ENCODE peak calls at places on chromosome 3, in six cellular contexts. One of them, this sample, is unnamed.

GRCh38 chr3:23324745-23325144 is 121.6 kb downstream of the UBE2E2 start:
- DNase-seq in gastrocnemius medialis: no peak
- DNase-seq in transverse colon: no peak
- DNase-seq in right atrium auricular region: no peak
- DNase-seq in upper lobe of left lung: no peak
- DNase-seq in CD8-positive, alpha-beta T cell: no peak
- DNase-seq in this sample: no peak

GRCh38 chr3:111159391-111159790 is 87.8 kb downstream of the NECTIN3 start:
- DNase-seq in gastrocnemius medialis: no peak
- DNase-seq in transverse colon: no peak
- DNase-seq in right atrium auricular region: no peak
- DNase-seq in upper lobe of left lung: no peak
- DNase-seq in CD8-positive, alpha-beta T cell: no peak
- DNase-seq in this sample: no peak

GRCh38 chr3:80040113-80040512 is 272.3 kb upstream of the ROBO1 start:
- DNase-seq in gastrocnemius medialis: no peak
- DNase-seq in transverse colon: no peak
- DNase-seq in right atrium auricular region: no peak
- DNase-seq in upper lobe of left lung: no peak
- DNase-seq in CD8-positive, alpha-beta T cell: no peak
- DNase-seq in this sample: no peak

GRCh38 chr3:8110966-8111798 is 390.4 kb upstream of the LMCD1 start:
- DNase-seq in gastrocnemius medialis: no peak
- DNase-seq in transverse colon: peak; percentile 36
- DNase-seq in right atrium auricular region: peak; percentile 75
- DNase-seq in upper lobe of left lung: peak; percentile 26
- DNase-seq in CD8-positive, alpha-beta T cell: peak; percentile 27
- DNase-seq in this sample: peak; percentile 39

GRCh38 chr3:29697989-29698388 is 417.1 kb downstream of the RBMS3 start:
- DNase-seq in gastrocnemius medialis: no peak
- DNase-seq in transverse colon: no peak
- DNase-seq in right atrium auricular region: no peak
- DNase-seq in upper lobe of left lung: no peak
- DNase-seq in CD8-positive, alpha-beta T cell: no peak
- DNase-seq in this sample: no peak

GRCh38 chr3:127914584-127914983 is 448 bp upstream of the KBTBD12 start:
- DNase-seq in gastrocnemius medialis: no peak
- DNase-seq in transverse colon: no peak
- DNase-seq in right atrium auricular region: no peak
- DNase-seq in upper lobe of left lung: no peak
- DNase-seq in CD8-positive, alpha-beta T cell: no peak
- DNase-seq in this sample: no peak

GRCh38 chr3:185847506-185847905 is 22.7 kb upstream of the IGF2BP2 start:
- DNase-seq in gastrocnemius medialis: no peak
- DNase-seq in transverse colon: no peak
- DNase-seq in right atrium auricular region: no peak
- DNase-seq in upper lobe of left lung: no peak
- DNase-seq in CD8-positive, alpha-beta T cell: no peak
- DNase-seq in this sample: no peak

GRCh38 chr3:193662757-193663322 is 69.8 kb downstream of the OPA1 start:
- DNase-seq in gastrocnemius medialis: no peak
- DNase-seq in transverse colon: no peak
- DNase-seq in right atrium auricular region: no peak
- DNase-seq in upper lobe of left lung: no peak
- DNase-seq in CD8-positive, alpha-beta T cell: no peak
- DNase-seq in this sample: no peak

GRCh38 chr3:171245796-171246453 is 214.3 kb downstream of the TNIK start:
- DNase-seq in gastrocnemius medialis: no peak
- DNase-seq in transverse colon: no peak
- DNase-seq in right atrium auricular region: no peak
- DNase-seq in upper lobe of left lung: no peak
- DNase-seq in CD8-positive, alpha-beta T cell: no peak
- DNase-seq in this sample: no peak

GRCh38 chr3:128282392-128283196 is 129.3 kb downstream of the EEFSEC start:
- DNase-seq in gastrocnemius medialis: peak; percentile 62
- DNase-seq in transverse colon: peak; percentile 21
- DNase-seq in right atrium auricular region: peak; percentile 80
- DNase-seq in upper lobe of left lung: no peak
- DNase-seq in CD8-positive, alpha-beta T cell: no peak
- DNase-seq in this sample: peak; percentile 40

GRCh38 chr3:39590776-39591175 is 123.3 kb downstream of the MOBP start:
- DNase-seq in gastrocnemius medialis: no peak
- DNase-seq in transverse colon: no peak
- DNase-seq in right atrium auricular region: no peak
- DNase-seq in upper lobe of left lung: no peak
- DNase-seq in CD8-positive, alpha-beta T cell: no peak
- DNase-seq in this sample: no peak

GRCh38 chr3:187227658-187228258 is 30.5 kb downstream of the RTP1 start:
- DNase-seq in gastrocnemius medialis: no peak
- DNase-seq in transverse colon: no peak
- DNase-seq in right atrium auricular region: no peak
- DNase-seq in upper lobe of left lung: no peak
- DNase-seq in CD8-positive, alpha-beta T cell: no peak
- DNase-seq in this sample: no peak

GRCh38 chr3:134460965-134461364 is 24.8 kb downstream of the ANAPC13 start:
- DNase-seq in gastrocnemius medialis: no peak
- DNase-seq in transverse colon: no peak
- DNase-seq in right atrium auricular region: no peak
- DNase-seq in upper lobe of left lung: no peak
- DNase-seq in CD8-positive, alpha-beta T cell: no peak
- DNase-seq in this sample: no peak

GRCh38 chr3:30964612-30965011 is 70.2 kb upstream of the GADL1 start:
- DNase-seq in gastrocnemius medialis: no peak
- DNase-seq in transverse colon: no peak
- DNase-seq in right atrium auricular region: no peak
- DNase-seq in upper lobe of left lung: no peak
- DNase-seq in CD8-positive, alpha-beta T cell: no peak
- DNase-seq in this sample: no peak

GRCh38 chr3:163450684-163451083 is 1627.6 kb downstream of the SI start:
- DNase-seq in gastrocnemius medialis: no peak
- DNase-seq in transverse colon: no peak
- DNase-seq in right atrium auricular region: no peak
- DNase-seq in upper lobe of left lung: no peak
- DNase-seq in CD8-positive, alpha-beta T cell: no peak
- DNase-seq in this sample: no peak

GRCh38 chr3:197019535-197019934 is 10.1 kb downstream of the MELTF start:
- DNase-seq in gastrocnemius medialis: no peak
- DNase-seq in transverse colon: no peak
- DNase-seq in right atrium auricular region: no peak
- DNase-seq in upper lobe of left lung: no peak
- DNase-seq in CD8-positive, alpha-beta T cell: no peak
- DNase-seq in this sample: no peak

GRCh38 chr3:171358891-171359218 is 101.3 kb downstream of the TNIK start:
- DNase-seq in gastrocnemius medialis: no peak
- DNase-seq in transverse colon: no peak
- DNase-seq in right atrium auricular region: no peak
- DNase-seq in upper lobe of left lung: no peak
- DNase-seq in CD8-positive, alpha-beta T cell: no peak
- DNase-seq in this sample: no peak

GRCh38 chr3:110521019-110521418 is 550.6 kb upstream of the NECTIN3 start:
- DNase-seq in gastrocnemius medialis: no peak
- DNase-seq in transverse colon: no peak
- DNase-seq in right atrium auricular region: no peak
- DNase-seq in upper lobe of left lung: no peak
- DNase-seq in CD8-positive, alpha-beta T cell: no peak
- DNase-seq in this sample: no peak

GRCh38 chr3:17057316-17057715 is 172.6 kb downstream of the PLCL2 start:
- DNase-seq in gastrocnemius medialis: no peak
- DNase-seq in transverse colon: no peak
- DNase-seq in right atrium auricular region: no peak
- DNase-seq in upper lobe of left lung: no peak
- DNase-seq in CD8-positive, alpha-beta T cell: no peak
- DNase-seq in this sample: no peak

GRCh38 chr3:177882124-177882648 is 654.0 kb upstream of the KCNMB2 start:
- DNase-seq in gastrocnemius medialis: no peak
- DNase-seq in transverse colon: no peak
- DNase-seq in right atrium auricular region: no peak
- DNase-seq in upper lobe of left lung: no peak
- DNase-seq in CD8-positive, alpha-beta T cell: no peak
- DNase-seq in this sample: no peak

GRCh38 chr3:133855772-133856171 is 39.9 kb downstream of the RAB6B start:
- DNase-seq in gastrocnemius medialis: no peak
- DNase-seq in transverse colon: no peak
- DNase-seq in right atrium auricular region: no peak
- DNase-seq in upper lobe of left lung: no peak
- DNase-seq in CD8-positive, alpha-beta T cell: no peak
- DNase-seq in this sample: no peak

GRCh38 chr3:184040010-184040409 is 8.5 kb downstream of the HTR3D start:
- DNase-seq in gastrocnemius medialis: no peak
- DNase-seq in transverse colon: no peak
- DNase-seq in right atrium auricular region: no peak
- DNase-seq in upper lobe of left lung: no peak
- DNase-seq in CD8-positive, alpha-beta T cell: no peak
- DNase-seq in this sample: no peak

GRCh38 chr3:61927332-61927731 is 366.0 kb downstream of the PTPRG start:
- DNase-seq in gastrocnemius medialis: peak; percentile 84
- DNase-seq in transverse colon: peak; percentile 42
- DNase-seq in right atrium auricular region: peak; percentile 81
- DNase-seq in upper lobe of left lung: no peak
- DNase-seq in CD8-positive, alpha-beta T cell: no peak
- DNase-seq in this sample: peak; percentile 18

GRCh38 chr3:5298453-5298852 is 110.9 kb downstream of the EDEM1 start:
- DNase-seq in gastrocnemius medialis: no peak
- DNase-seq in transverse colon: no peak
- DNase-seq in right atrium auricular region: no peak
- DNase-seq in upper lobe of left lung: no peak
- DNase-seq in CD8-positive, alpha-beta T cell: no peak
- DNase-seq in this sample: no peak

GRCh38 chr3:190655933-190656332 is 142.0 kb downstream of the IL1RAP start:
- DNase-seq in gastrocnemius medialis: no peak
- DNase-seq in transverse colon: no peak
- DNase-seq in right atrium auricular region: no peak
- DNase-seq in upper lobe of left lung: no peak
- DNase-seq in CD8-positive, alpha-beta T cell: no peak
- DNase-seq in this sample: no peak

GRCh38 chr3:180329187-180329586 is 272.8 kb upstream of the TTC14 start:
- DNase-seq in gastrocnemius medialis: no peak
- DNase-seq in transverse colon: no peak
- DNase-seq in right atrium auricular region: no peak
- DNase-seq in upper lobe of left lung: no peak
- DNase-seq in CD8-positive, alpha-beta T cell: no peak
- DNase-seq in this sample: no peak

GRCh38 chr3:193915099-193915498 is 220.8 kb upstream of the HES1 start:
- DNase-seq in gastrocnemius medialis: no peak
- DNase-seq in transverse colon: no peak
- DNase-seq in right atrium auricular region: no peak
- DNase-seq in upper lobe of left lung: no peak
- DNase-seq in CD8-positive, alpha-beta T cell: no peak
- DNase-seq in this sample: no peak

GRCh38 chr3:179082416-179082815 is 10.8 kb upstream of the ZMAT3 start:
- DNase-seq in gastrocnemius medialis: no peak
- DNase-seq in transverse colon: no peak
- DNase-seq in right atrium auricular region: no peak
- DNase-seq in upper lobe of left lung: no peak
- DNase-seq in CD8-positive, alpha-beta T cell: no peak
- DNase-seq in this sample: no peak

GRCh38 chr3:141302364-141303141 is 65.8 kb upstream of the ZBTB38 start:
- DNase-seq in gastrocnemius medialis: no peak
- DNase-seq in transverse colon: no peak
- DNase-seq in right atrium auricular region: peak; percentile 64
- DNase-seq in upper lobe of left lung: no peak
- DNase-seq in CD8-positive, alpha-beta T cell: no peak
- DNase-seq in this sample: no peak

DNA sequence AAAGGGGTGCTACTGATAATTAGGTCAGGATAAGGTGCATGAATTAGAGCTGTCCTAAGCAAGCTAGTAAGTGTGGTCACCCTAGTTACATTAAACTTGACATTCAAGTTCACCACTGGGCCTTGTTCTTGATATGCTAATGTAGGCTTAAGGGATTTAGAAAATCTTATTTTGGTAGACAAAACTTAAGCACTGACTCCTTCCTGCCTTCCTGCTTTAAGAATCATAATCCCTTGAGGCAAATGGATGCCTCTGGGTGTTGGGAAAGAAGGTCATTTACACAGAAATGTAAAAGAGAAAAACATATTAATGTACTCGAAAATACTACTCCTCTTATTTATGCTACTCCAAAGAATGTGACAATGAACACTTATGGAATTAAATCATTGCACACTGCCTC is 317.3 kb downstream of the MAGI1 start:
- DNase-seq in gastrocnemius medialis: no peak
- DNase-seq in transverse colon: no peak
- DNase-seq in right atrium auricular region: no peak
- DNase-seq in upper lobe of left lung: no peak
- DNase-seq in CD8-positive, alpha-beta T cell: no peak
- DNase-seq in this sample: no peak
- H3K4me3 ChIP-seq in gastrocnemius medialis: no peak overlapping the region
- H3K4me3 ChIP-seq in transverse colon: no peak overlapping the region
- H3K4me3 ChIP-seq in right atrium auricular region: no peak overlapping the region
- H3K4me3 ChIP-seq in upper lobe of left lung: no peak overlapping the region
- H3K4me3 ChIP-seq in CD8-positive, alpha-beta T cell: no peak overlapping the region
- H3K4me3 ChIP-seq in this sample: no peak overlapping the region

GRCh38 chr3:44476963-44477311 is 533 bp downstream of the ZNF445 start:
- DNase-seq in gastrocnemius medialis: no peak
- DNase-seq in transverse colon: no peak
- DNase-seq in right atrium auricular region: no peak
- DNase-seq in upper lobe of left lung: no peak
- DNase-seq in CD8-positive, alpha-beta T cell: no peak
- DNase-seq in this sample: no peak
- H3K27ac ChIP-seq in gastrocnemius medialis: peak overlapping the region; percentile 68
- H3K27ac ChIP-seq in transverse colon: peak overlapping the region; percentile 87
- H3K27ac ChIP-seq in right atrium auricular region: peak overlapping the region; percentile 63
- H3K27ac ChIP-seq in upper lobe of left lung: peak overlapping the region; percentile 70
- H3K27ac ChIP-seq in CD8-positive, alpha-beta T cell: peak overlapping the region; percentile 16
- H3K27ac ChIP-seq in this sample: peak overlapping the region; percentile 24

DNA sequence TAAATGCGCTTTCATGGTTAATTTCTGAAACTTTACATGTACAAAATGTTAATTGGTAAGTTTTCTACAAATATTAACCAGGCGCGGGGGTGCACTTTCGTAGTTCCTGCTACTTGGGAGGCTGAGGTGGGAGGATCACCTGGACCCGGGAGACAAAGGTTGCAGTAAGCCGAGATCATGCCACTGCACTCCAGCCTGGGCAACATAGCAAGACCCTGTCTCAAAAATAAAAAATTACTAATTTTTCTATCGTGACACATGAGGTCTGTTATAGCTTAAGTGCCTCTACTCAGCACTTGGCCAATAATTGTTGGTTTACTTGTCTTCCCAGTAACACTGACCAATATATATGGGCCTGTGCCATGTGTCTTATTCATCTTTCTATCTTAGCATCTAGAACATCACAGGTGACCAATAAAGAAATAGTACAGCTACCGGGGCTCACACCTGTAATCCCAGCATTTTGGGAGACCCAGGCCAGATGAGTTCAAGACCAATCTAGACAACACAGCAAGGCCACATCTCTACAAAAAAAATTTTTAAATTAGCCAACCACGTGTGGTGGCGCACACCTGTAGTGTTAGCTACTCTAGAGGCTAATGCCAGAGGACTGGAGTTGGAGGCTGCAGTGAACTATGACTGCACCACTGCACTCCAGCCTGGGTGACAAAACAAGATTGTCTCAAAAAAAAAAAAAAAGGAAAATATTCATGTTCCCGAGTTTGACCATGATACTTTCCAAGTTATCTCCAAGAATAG is 6.1 kb downstream of the MSL2 start:
- DNase-seq in gastrocnemius medialis: no peak
- DNase-seq in transverse colon: no peak
- DNase-seq in right atrium auricular region: no peak
- DNase-seq in upper lobe of left lung: no peak
- DNase-seq in CD8-positive, alpha-beta T cell: no peak
- DNase-seq in this sample: no peak
- H3K4me1 ChIP-seq in gastrocnemius medialis: peaks cover 66% of the 10 kb centered on the region
- H3K4me1 ChIP-seq in transverse colon: peaks cover 56% of the 10 kb centered on the region
- H3K4me1 ChIP-seq in right atrium auricular region: peaks cover 70% of the 10 kb centered on the region
- H3K4me1 ChIP-seq in upper lobe of left lung: peaks cover 61% of the 10 kb centered on the region
- H3K4me1 ChIP-seq in CD8-positive, alpha-beta T cell: peaks cover 70% of the 10 kb centered on the region
- H3K4me1 ChIP-seq in this sample: peaks cover 60% of the 10 kb centered on the region

GRCh38 chr3:95721938-95722337 is 1092.5 kb upstream of the EPHA6 start:
- DNase-seq in gastrocnemius medialis: no peak
- DNase-seq in transverse colon: no peak
- DNase-seq in right atrium auricular region: no peak
- DNase-seq in upper lobe of left lung: no peak
- DNase-seq in CD8-positive, alpha-beta T cell: no peak
- DNase-seq in this sample: no peak
- H3K4me3 ChIP-seq in gastrocnemius medialis: no peak overlapping the region
- H3K4me3 ChIP-seq in transverse colon: no peak overlapping the region
- H3K4me3 ChIP-seq in right atrium auricular region: no peak overlapping the region
- H3K4me3 ChIP-seq in upper lobe of left lung: no peak overlapping the region
- H3K4me3 ChIP-seq in CD8-positive, alpha-beta T cell: no peak overlapping the region
- H3K4me3 ChIP-seq in this sample: no peak overlapping the region